ENCODE peak calls at places on chromosome 1, in five cellular contexts. Z is fibroblast of the aortic adventitia, V is stomach, H is pancreas, J is Peyer's patch. F is an unnamed sample.

GRCh38 chr1:167057297-167057688 is 32.9 kb downstream of the GPA33 start:
- DNase-seq in Z (peak; percentile 39), J (no peak), H (no peak), V (peak; percentile 52), F (peak; percentile 75)

GRCh38 chr1:162536511-162536910 is 25.0 kb upstream of the UAP1 start:
- DNase-seq in Z (peak; percentile 70), H (no peak), J (no peak), V (no peak), F (no peak)

GRCh38 chr1:201397675-201398074 is 1.4 kb downstream of the LAD1 start:
- DNase-seq in J (peak; percentile 88), Z (no peak), H (no peak), V (peak; percentile 46), F (no peak)

GRCh38 chr1:215501496-215501895 is 65.6 kb upstream of the KCTD3 start:
- DNase-seq in J (no peak), H (no peak), V (no peak), Z (no peak), F (no peak)

GRCh38 chr1:69976896-69977295 is 228.5 kb downstream of the LRRC40 start:
- DNase-seq in J (no peak), V (no peak), H (no peak), Z (peak; percentile 32), F (no peak)

GRCh38 chr1:221669441-221669840 is 72.4 kb downstream of the DUSP10 start:
- DNase-seq in V (no peak), Z (no peak), J (no peak), H (no peak), F (peak; percentile 19)

GRCh38 chr1:220113136-220113695 is 19.3 kb downstream of the IARS2 start:
- DNase-seq in Z (peak; percentile 48), H (no peak), J (peak; percentile 60), V (no peak), F (peak; percentile 61)

GRCh38 chr1:77139389-77139788 is 79.8 kb downstream of the PIGK start:
- DNase-seq in V (no peak), J (no peak), H (no peak), Z (no peak), F (no peak)

GRCh38 chr1:154951901-154952657 is 3.8 kb downstream of the PBXIP1 start:
- DNase-seq in Z (no peak), V (no peak), J (peak; percentile 83), H (no peak), F (peak; percentile 49)

GRCh38 chr1:56535949-56536348 is 43.4 kb downstream of the PLPP3 start:
- DNase-seq in J (no peak), V (peak; percentile 73), H (no peak), Z (no peak), F (no peak)

DNA sequence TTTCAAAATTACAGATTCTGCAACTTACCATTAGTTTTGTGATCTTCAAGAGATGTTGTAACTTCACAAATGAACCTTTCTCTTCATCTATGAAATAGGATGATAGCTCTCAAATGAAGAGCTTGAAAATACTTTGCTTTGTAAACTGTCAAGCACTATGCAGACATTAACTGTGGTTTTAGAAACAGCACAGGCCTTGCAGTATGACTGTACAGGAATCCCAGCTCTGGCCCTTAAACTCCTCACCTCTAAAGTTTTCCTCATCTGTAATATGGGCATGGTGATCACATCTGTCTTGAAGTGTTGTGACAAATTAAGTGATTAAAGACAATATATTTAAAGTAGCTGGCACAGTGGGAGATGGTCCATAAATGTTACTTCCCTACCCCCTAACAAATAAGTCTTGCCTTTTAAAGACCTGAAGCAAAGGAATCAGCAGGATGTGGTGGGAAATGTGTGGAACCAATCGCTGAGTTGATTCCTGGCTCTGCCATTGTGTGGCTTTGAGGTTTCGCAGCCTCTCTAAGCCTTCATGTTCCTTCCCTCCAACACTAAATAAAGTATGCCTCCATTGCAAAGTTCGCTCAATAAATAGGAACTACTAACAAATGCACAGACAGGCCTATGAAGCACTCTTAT is 5.5 kb upstream of the PTP4A2 start:
- DNase-seq in Z (no peak), V (no peak), J (peak; percentile 66), H (no peak), F (peak; percentile 79)
- H3K4me3 ChIP-seq in Z (peak overlapping the region; percentile 28), V (peak overlapping the region; percentile 44), J (peak overlapping the region; percentile 52), H (no peak overlapping the region), F (peak overlapping the region; percentile 79)

GRCh38 chr1:84759756-84760155 is 69.5 kb upstream of the SSX2IP start:
- DNase-seq in H (no peak), V (no peak), Z (no peak), J (no peak), F (no peak)

GRCh38 chr1:84756455-84757082 is 66.3 kb upstream of the SSX2IP start:
- DNase-seq in V (no peak), J (no peak), H (no peak), Z (no peak), F (no peak)

GRCh38 chr1:84758968-84759491 is 68.8 kb upstream of the SSX2IP start:
- DNase-seq in Z (peak; percentile 41), J (no peak), V (no peak), H (peak; percentile 57), F (no peak)

GRCh38 chr1:84755216-84755615 is 65.0 kb upstream of the SSX2IP start:
- DNase-seq in J (no peak), H (no peak), Z (no peak), V (no peak), F (no peak)

GRCh38 chr1:84757301-84757700 is 67.0 kb upstream of the SSX2IP start:
- DNase-seq in V (no peak), J (no peak), H (no peak), Z (no peak), F (no peak)
- TF ChIP-seq CTCF in V (peak; percentile 30), J (no peak), H (no peak), Z (peak; percentile 10), F (no peak)

DNA sequence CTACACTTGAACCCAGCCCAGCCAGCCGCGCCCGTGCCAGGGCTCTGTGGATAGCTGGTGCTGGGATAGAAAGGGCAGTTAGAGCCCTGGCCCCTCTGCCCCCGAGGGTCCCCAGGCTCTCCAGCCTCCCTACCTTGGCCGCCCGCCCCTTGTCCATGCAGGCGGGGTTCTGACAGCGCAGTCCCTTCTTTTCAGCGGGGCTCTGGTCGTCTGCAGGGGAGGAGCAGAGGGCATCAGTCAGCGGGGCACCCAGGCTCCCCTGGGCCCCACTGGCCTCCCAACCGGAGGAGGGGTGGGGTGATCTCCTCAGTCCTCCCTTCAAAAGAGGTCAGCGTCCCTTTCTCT is 4.9 kb upstream of the PLEKHG5 start:
- DNase-seq in H (no peak), V (no peak), Z (no peak), J (no peak), F (no peak)
- H3K4me3 ChIP-seq in H (no peak overlapping the region), V (peak overlapping the region; percentile 61), Z (peak overlapping the region; percentile 82), J (no peak overlapping the region), F (no peak overlapping the region)

GRCh38 chr1:2406451-2407041 is 5.8 kb downstream of the PEX10 start:
- DNase-seq in H (no peak), Z (no peak), V (no peak), J (no peak), F (no peak)
- TF ChIP-seq CTCF in H (no peak), Z (no peak), V (no peak), J (no peak), F (no peak)

GRCh38 chr1:93635614-93636543 is 45.8 kb downstream of the BCAR3 start:
- DNase-seq in Z (no peak), J (no peak), H (no peak), V (no peak), F (no peak)

GRCh38 chr1:93636712-93637111 is 44.9 kb downstream of the BCAR3 start:
- DNase-seq in J (no peak), H (no peak), Z (no peak), V (no peak), F (no peak)

GRCh38 chr1:93630168-93630567 is 51.5 kb downstream of the BCAR3 start:
- DNase-seq in J (no peak), Z (no peak), H (no peak), V (no peak), F (no peak)

GRCh38 chr1:93631626-93632365 is 49.8 kb downstream of the BCAR3 start:
- DNase-seq in Z (no peak), V (no peak), H (no peak), J (no peak), F (peak; percentile 44)

GRCh38 chr1:93633313-93633712 is 48.3 kb downstream of the BCAR3 start:
- DNase-seq in Z (no peak), V (no peak), J (no peak), H (no peak), F (no peak)
- H3K4me3 ChIP-seq in Z (no peak overlapping the region), V (no peak overlapping the region), J (no peak overlapping the region), H (no peak overlapping the region), F (no peak overlapping the region)